ENCODE peak calls at places on chromosomes 2 and 18, in seven cellular contexts. One of them, this sample, is unnamed.

GRCh38 chr2:147320148-147320547 is 524.7 kb upstream of the ACVR2A start:
- DNase-seq in AG09319: no peak
- DNase-seq in fibroblast of pulmonary artery: no peak
- DNase-seq in type B pancreatic cell: no peak
- DNase-seq in left ventricle myocardium inferior: no peak
- DNase-seq in fibroblast of lung: no peak
- DNase-seq in mesothelial cell of epicardium: no peak
- DNase-seq in this sample: no peak

GRCh38 chr18:11529081-11529480 is 80.3 kb upstream of the SLC35G4 start:
- DNase-seq in AG09319: no peak
- DNase-seq in fibroblast of pulmonary artery: no peak
- DNase-seq in type B pancreatic cell: no peak
- DNase-seq in left ventricle myocardium inferior: no peak
- DNase-seq in fibroblast of lung: peak; percentile 24
- DNase-seq in mesothelial cell of epicardium: no peak
- DNase-seq in this sample: no peak

GRCh38 chr2:15553519-15553918 is 7.6 kb downstream of the NBAS start:
- DNase-seq in AG09319: no peak
- DNase-seq in fibroblast of pulmonary artery: no peak
- DNase-seq in type B pancreatic cell: no peak
- DNase-seq in left ventricle myocardium inferior: no peak
- DNase-seq in fibroblast of lung: peak; percentile 2
- DNase-seq in mesothelial cell of epicardium: no peak
- DNase-seq in this sample: no peak

GRCh38 chr2:195658541-195658890 is 1.5 kb downstream of the SLC39A10 start:
- DNase-seq in AG09319: no peak
- DNase-seq in fibroblast of pulmonary artery: peak; percentile 92
- DNase-seq in type B pancreatic cell: no peak
- DNase-seq in left ventricle myocardium inferior: no peak
- DNase-seq in fibroblast of lung: peak; percentile 79
- DNase-seq in mesothelial cell of epicardium: no peak
- DNase-seq in this sample: no peak

GRCh38 chr2:215900865-215901264 is 112.5 kb downstream of the MREG start:
- DNase-seq in AG09319: no peak
- DNase-seq in fibroblast of pulmonary artery: no peak
- DNase-seq in type B pancreatic cell: no peak
- DNase-seq in left ventricle myocardium inferior: no peak
- DNase-seq in fibroblast of lung: no peak
- DNase-seq in mesothelial cell of epicardium: no peak
- DNase-seq in this sample: no peak

GRCh38 chr2:6986894-6987487 is 69.8 kb downstream of the RNF144A start:
- DNase-seq in AG09319: no peak
- DNase-seq in fibroblast of pulmonary artery: peak; percentile 40
- DNase-seq in type B pancreatic cell: no peak
- DNase-seq in left ventricle myocardium inferior: no peak
- DNase-seq in fibroblast of lung: no peak
- DNase-seq in mesothelial cell of epicardium: no peak
- DNase-seq in this sample: no peak

GRCh38 chr2:71074893-71075292 is 6.4 kb downstream of the NAGK start:
- DNase-seq in AG09319: no peak
- DNase-seq in fibroblast of pulmonary artery: no peak
- DNase-seq in type B pancreatic cell: no peak
- DNase-seq in left ventricle myocardium inferior: no peak
- DNase-seq in fibroblast of lung: no peak
- DNase-seq in mesothelial cell of epicardium: no peak
- DNase-seq in this sample: no peak

GRCh38 chr2:9846554-9846953 is 3.3 kb downstream of the TAF1B start:
- DNase-seq in AG09319: no peak
- DNase-seq in fibroblast of pulmonary artery: peak; percentile 27
- DNase-seq in type B pancreatic cell: no peak
- DNase-seq in left ventricle myocardium inferior: no peak
- DNase-seq in fibroblast of lung: peak; percentile 19
- DNase-seq in mesothelial cell of epicardium: no peak
- DNase-seq in this sample: no peak

DNA sequence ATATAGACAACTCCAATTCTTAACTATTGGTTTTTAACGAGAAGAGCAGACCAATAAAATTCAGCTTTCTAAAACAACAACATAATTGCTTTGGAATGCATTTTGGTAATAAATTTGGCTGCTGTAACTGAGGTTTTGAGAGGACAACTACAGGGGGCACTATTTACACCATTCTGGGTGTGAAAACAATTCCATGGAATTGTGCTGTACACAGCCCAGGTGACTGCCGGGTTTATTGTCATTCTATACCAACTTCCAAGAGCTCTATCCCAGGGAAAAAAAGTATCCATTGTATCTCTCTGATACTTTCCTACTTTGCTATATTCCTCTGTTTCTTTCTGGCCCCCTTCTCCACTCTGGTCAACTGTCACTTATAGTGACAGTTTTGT is 38.4 kb downstream of the IRS1 start:
- DNase-seq in AG09319: no peak
- DNase-seq in fibroblast of pulmonary artery: no peak
- DNase-seq in type B pancreatic cell: no peak
- DNase-seq in left ventricle myocardium inferior: no peak
- DNase-seq in fibroblast of lung: no peak
- DNase-seq in mesothelial cell of epicardium: no peak
- DNase-seq in this sample: no peak
- TF ChIP-seq CTCF in AG09319: no peak
- TF ChIP-seq CTCF in fibroblast of pulmonary artery: no peak
- TF ChIP-seq CTCF in type B pancreatic cell: no peak
- TF ChIP-seq CTCF in left ventricle myocardium inferior: no peak
- TF ChIP-seq CTCF in fibroblast of lung: no peak
- TF ChIP-seq CTCF in mesothelial cell of epicardium: no peak
- TF ChIP-seq CTCF in this sample: no peak

DNA sequence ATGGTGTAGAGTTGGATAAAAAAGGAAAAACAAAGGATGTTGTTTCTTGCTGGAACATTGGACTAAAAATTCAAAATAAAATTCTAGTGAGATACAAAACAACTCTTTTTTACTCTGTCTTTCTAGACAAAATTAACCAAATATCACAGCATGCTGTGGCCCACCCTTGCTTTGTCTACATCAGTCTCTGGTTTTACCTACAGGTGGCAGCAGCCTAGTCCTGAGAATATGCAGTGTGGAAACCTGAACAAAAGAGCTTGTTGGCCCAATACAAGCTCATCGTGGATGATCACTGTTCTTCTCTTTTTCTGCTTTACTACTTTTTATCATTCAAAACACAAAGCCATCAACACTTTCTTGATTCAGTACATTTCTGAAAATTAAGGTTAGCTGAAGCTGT is 210.4 kb downstream of the CDH19 start:
- DNase-seq in AG09319: no peak
- DNase-seq in fibroblast of pulmonary artery: no peak
- DNase-seq in type B pancreatic cell: no peak
- DNase-seq in left ventricle myocardium inferior: no peak
- DNase-seq in fibroblast of lung: no peak
- DNase-seq in mesothelial cell of epicardium: no peak
- DNase-seq in this sample: no peak
- TF ChIP-seq CTCF in AG09319: no peak
- TF ChIP-seq CTCF in fibroblast of pulmonary artery: no peak
- TF ChIP-seq CTCF in type B pancreatic cell: no peak
- TF ChIP-seq CTCF in left ventricle myocardium inferior: no peak
- TF ChIP-seq CTCF in fibroblast of lung: no peak
- TF ChIP-seq CTCF in mesothelial cell of epicardium: no peak
- TF ChIP-seq CTCF in this sample: no peak

GRCh38 chr2:198322275-198322674 is 517.9 kb downstream of the PLCL1 start:
- DNase-seq in AG09319: no peak
- DNase-seq in fibroblast of pulmonary artery: no peak
- DNase-seq in type B pancreatic cell: no peak
- DNase-seq in left ventricle myocardium inferior: no peak
- DNase-seq in fibroblast of lung: no peak
- DNase-seq in mesothelial cell of epicardium: no peak
- DNase-seq in this sample: no peak
- TF ChIP-seq CTCF in AG09319: no peak
- TF ChIP-seq CTCF in fibroblast of pulmonary artery: peak; percentile 29
- TF ChIP-seq CTCF in type B pancreatic cell: peak; percentile 66
- TF ChIP-seq CTCF in left ventricle myocardium inferior: peak; percentile 23
- TF ChIP-seq CTCF in fibroblast of lung: peak; percentile 16
- TF ChIP-seq CTCF in mesothelial cell of epicardium: peak; percentile 24
- TF ChIP-seq CTCF in this sample: peak; percentile 5

DNA sequence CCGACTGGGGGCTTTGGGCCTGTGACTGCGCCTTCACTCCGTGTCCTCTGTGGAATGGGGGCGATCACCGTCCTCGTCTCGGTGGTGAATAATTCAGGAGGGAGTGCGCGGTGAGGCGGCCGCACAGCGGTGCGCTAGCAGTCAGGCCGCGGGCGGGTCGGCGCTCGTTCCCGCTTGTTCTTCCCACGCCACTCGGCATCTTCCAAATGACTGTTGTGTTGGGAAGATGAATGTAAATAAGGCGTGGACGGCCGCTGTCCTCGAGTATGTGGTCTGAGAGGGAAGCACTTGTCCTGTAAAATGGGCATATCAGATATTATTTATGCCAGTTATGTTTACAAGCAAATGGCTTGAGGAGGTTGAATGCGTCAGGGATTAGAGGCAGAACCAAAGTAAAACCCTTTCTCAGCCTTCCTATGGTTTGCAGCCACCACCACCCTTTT is 607 bp upstream of the VPS4B start:
- DNase-seq in AG09319: no peak
- DNase-seq in fibroblast of pulmonary artery: no peak
- DNase-seq in type B pancreatic cell: no peak
- DNase-seq in left ventricle myocardium inferior: no peak
- DNase-seq in fibroblast of lung: no peak
- DNase-seq in mesothelial cell of epicardium: peak; percentile 54
- DNase-seq in this sample: no peak
- TF ChIP-seq CTCF in AG09319: no peak
- TF ChIP-seq CTCF in fibroblast of pulmonary artery: no peak
- TF ChIP-seq CTCF in type B pancreatic cell: peak; percentile 0
- TF ChIP-seq CTCF in left ventricle myocardium inferior: no peak
- TF ChIP-seq CTCF in fibroblast of lung: no peak
- TF ChIP-seq CTCF in mesothelial cell of epicardium: no peak
- TF ChIP-seq CTCF in this sample: no peak

DNA sequence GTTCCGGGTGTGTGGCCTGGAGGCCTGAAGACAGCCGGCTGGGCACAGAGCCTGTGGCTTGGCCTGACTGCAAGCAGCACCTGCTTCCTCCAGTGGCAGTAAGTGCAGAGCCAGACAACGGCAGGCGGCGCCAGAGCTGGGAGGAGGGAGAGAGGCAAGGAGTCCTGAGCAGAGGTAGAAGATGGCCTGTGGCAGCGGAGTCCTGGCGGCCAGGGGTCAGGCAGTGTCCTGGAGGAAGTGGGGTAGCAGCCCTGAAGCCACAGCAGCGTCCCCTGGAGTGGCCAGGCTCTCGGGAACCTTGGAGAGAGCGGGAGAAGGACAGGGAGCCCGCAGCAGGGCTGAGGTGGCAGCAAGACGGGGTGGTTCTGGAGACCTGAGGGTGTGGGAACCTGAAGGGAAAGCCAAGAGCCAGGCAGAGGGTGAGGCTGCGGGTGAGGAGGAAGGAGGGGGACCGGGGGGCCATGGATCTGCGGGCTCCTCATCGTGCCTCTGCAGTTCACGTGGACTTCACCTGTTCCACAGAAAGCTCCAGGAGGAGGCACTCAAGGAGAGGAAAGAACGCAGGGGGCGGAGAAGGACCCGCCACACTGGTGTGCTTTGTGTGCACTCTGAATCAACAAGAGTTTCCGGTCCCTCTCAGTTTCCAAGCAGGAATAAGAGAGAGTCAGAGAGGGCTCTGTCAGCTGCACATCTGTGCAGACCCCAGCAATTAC is 85.9 kb downstream of the USP40 start:
- DNase-seq in AG09319: no peak
- DNase-seq in fibroblast of pulmonary artery: no peak
- DNase-seq in type B pancreatic cell: no peak
- DNase-seq in left ventricle myocardium inferior: no peak
- DNase-seq in fibroblast of lung: peak; percentile 12
- DNase-seq in mesothelial cell of epicardium: no peak
- DNase-seq in this sample: no peak
- TF ChIP-seq CTCF in AG09319: no peak
- TF ChIP-seq CTCF in fibroblast of pulmonary artery: no peak
- TF ChIP-seq CTCF in type B pancreatic cell: no peak
- TF ChIP-seq CTCF in left ventricle myocardium inferior: no peak
- TF ChIP-seq CTCF in fibroblast of lung: no peak
- TF ChIP-seq CTCF in mesothelial cell of epicardium: no peak
- TF ChIP-seq CTCF in this sample: no peak

GRCh38 chr2:101692766-101693165 is 4.7 kb upstream of the MAP4K4 start:
- DNase-seq in AG09319: no peak
- DNase-seq in fibroblast of pulmonary artery: peak; percentile 44
- DNase-seq in type B pancreatic cell: no peak
- DNase-seq in left ventricle myocardium inferior: no peak
- DNase-seq in fibroblast of lung: no peak
- DNase-seq in mesothelial cell of epicardium: no peak
- DNase-seq in this sample: no peak

GRCh38 chr2:101692037-101692436 is 5.5 kb upstream of the MAP4K4 start:
- DNase-seq in AG09319: no peak
- DNase-seq in fibroblast of pulmonary artery: no peak
- DNase-seq in type B pancreatic cell: no peak
- DNase-seq in left ventricle myocardium inferior: no peak
- DNase-seq in fibroblast of lung: no peak
- DNase-seq in mesothelial cell of epicardium: no peak
- DNase-seq in this sample: no peak

GRCh38 chr2:101690547-101691182 is 6.8 kb upstream of the MAP4K4 start:
- DNase-seq in AG09319: no peak
- DNase-seq in fibroblast of pulmonary artery: no peak
- DNase-seq in type B pancreatic cell: no peak
- DNase-seq in left ventricle myocardium inferior: no peak
- DNase-seq in fibroblast of lung: no peak
- DNase-seq in mesothelial cell of epicardium: no peak
- DNase-seq in this sample: no peak

GRCh38 chr2:101688266-101688665 is 9.2 kb upstream of the MAP4K4 start:
- DNase-seq in AG09319: no peak
- DNase-seq in fibroblast of pulmonary artery: no peak
- DNase-seq in type B pancreatic cell: no peak
- DNase-seq in left ventricle myocardium inferior: no peak
- DNase-seq in fibroblast of lung: no peak
- DNase-seq in mesothelial cell of epicardium: no peak
- DNase-seq in this sample: no peak

DNA sequence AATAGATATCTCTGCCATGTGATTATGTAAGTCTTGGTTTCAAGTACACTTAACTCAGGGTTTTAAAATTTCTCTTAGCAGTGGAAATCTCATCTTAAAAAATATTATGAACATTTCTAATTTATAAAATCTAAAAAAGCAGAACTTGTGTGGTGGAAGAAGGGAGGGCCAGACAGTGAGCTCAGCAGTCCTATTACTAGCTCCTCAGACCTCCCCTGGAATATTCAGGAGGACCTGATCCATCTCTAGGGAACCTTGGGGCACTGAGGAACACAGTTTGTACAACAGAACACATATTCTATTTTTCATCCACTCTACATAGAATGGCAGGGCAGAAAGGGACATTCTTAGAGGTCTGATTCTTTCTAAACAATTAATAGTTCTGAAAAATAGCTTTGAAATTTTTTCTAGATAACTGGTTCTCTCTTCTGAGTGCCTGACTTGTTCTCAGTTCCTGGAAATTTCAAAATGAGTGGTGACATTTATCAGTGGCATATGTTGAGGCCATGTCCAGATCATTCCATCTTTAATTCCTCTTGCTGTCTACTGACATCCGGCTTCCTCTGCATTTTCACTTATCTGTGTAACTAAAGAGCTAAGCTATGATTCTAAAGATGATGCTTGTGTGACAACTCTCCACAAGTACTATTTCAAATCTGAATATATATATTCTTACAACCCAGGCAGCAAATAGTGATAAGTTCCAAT is 8.2 kb upstream of the MAP4K4 start:
- DNase-seq in AG09319: no peak
- DNase-seq in fibroblast of pulmonary artery: no peak
- DNase-seq in type B pancreatic cell: no peak
- DNase-seq in left ventricle myocardium inferior: no peak
- DNase-seq in fibroblast of lung: no peak
- DNase-seq in mesothelial cell of epicardium: no peak
- DNase-seq in this sample: no peak
- TF ChIP-seq CTCF in AG09319: no peak
- TF ChIP-seq CTCF in fibroblast of pulmonary artery: no peak
- TF ChIP-seq CTCF in type B pancreatic cell: no peak
- TF ChIP-seq CTCF in left ventricle myocardium inferior: no peak
- TF ChIP-seq CTCF in fibroblast of lung: no peak
- TF ChIP-seq CTCF in mesothelial cell of epicardium: no peak
- TF ChIP-seq CTCF in this sample: no peak

GRCh38 chr2:39919511-39920317 is 140.7 kb upstream of the THUMPD2 start:
- DNase-seq in AG09319: no peak
- DNase-seq in fibroblast of pulmonary artery: no peak
- DNase-seq in type B pancreatic cell: no peak
- DNase-seq in left ventricle myocardium inferior: no peak
- DNase-seq in fibroblast of lung: no peak
- DNase-seq in mesothelial cell of epicardium: no peak
- DNase-seq in this sample: no peak
- TF ChIP-seq CTCF in AG09319: no peak
- TF ChIP-seq CTCF in fibroblast of pulmonary artery: no peak
- TF ChIP-seq CTCF in type B pancreatic cell: no peak
- TF ChIP-seq CTCF in left ventricle myocardium inferior: no peak
- TF ChIP-seq CTCF in fibroblast of lung: no peak
- TF ChIP-seq CTCF in mesothelial cell of epicardium: no peak
- TF ChIP-seq CTCF in this sample: no peak